ENCODE peak calls at places on chromosomes 11 and 22, in seven cellular contexts. F is heart left ventricle, G is AG09319, R is cardiac fibroblast, X is kidney, J is SK-N-SH, Q is lower lobe of right lung. Y is an unnamed sample.

GRCh38 chr11:520428-521178 is 13.6 kb upstream of the RNH1 start:
- DNase-seq in F (no peak), J (no peak), Q (peak; percentile 50), R (no peak), X (peak; percentile 74), G (no peak), Y (no peak)

GRCh38 chr22:45677060-45677459 is 5.4 kb downstream of the ATXN10 start:
- DNase-seq in Q (no peak), X (no peak), R (no peak), G (no peak), F (no peak), J (no peak), Y (no peak)

GRCh38 chr22:43897751-43898261 is 6.0 kb upstream of the PNPLA5 start:
- DNase-seq in X (no peak), G (no peak), Q (no peak), J (no peak), F (no peak), R (peak; percentile 56), Y (no peak)

GRCh38 chr22:50269573-50270301 is 443 bp downstream of the MAPK11 start:
- DNase-seq in Q (no peak), G (no peak), F (peak; percentile 60), X (no peak), J (peak; percentile 90), R (peak; percentile 32), Y (no peak)

GRCh38 chr22:16131918-16132317 is 442.1 kb downstream of the POTEH start:
- DNase-seq in Q (no peak), R (no peak), G (no peak), J (no peak), F (no peak), X (peak; percentile 66), Y (no peak)

GRCh38 chr22:23285734-23286133 is 105.4 kb downstream of the BCR start:
- DNase-seq in G (no peak), J (no peak), R (peak; percentile 28), Q (no peak), F (no peak), X (peak; percentile 48), Y (no peak)

GRCh38 chr11:115673720-115674119 is 169.5 kb upstream of the CADM1 start:
- DNase-seq in X (no peak), F (no peak), Q (no peak), R (no peak), J (no peak), G (no peak), Y (no peak)

GRCh38 chr11:88303037-88303436 is 34.5 kb downstream of the CTSC start:
- DNase-seq in J (no peak), X (no peak), G (no peak), Q (no peak), R (no peak), F (no peak), Y (no peak)

GRCh38 chr11:100630898-100631297 is 56.2 kb upstream of the ARHGAP42 start:
- DNase-seq in R (no peak), F (no peak), Q (no peak), J (no peak), X (no peak), G (no peak), Y (no peak)

GRCh38 chr11:87445002-87445401 is 407.3 kb downstream of the TMEM135 start:
- DNase-seq in Q (no peak), G (no peak), F (no peak), J (no peak), R (peak; percentile 78), X (no peak), Y (no peak)

GRCh38 chr11:17930544-17931144 is 82.2 kb downstream of the SERGEF start:
- DNase-seq in Q (no peak), R (no peak), F (no peak), J (no peak), X (no peak), G (no peak), Y (no peak)

GRCh38 chr11:17929171-17929570 is 83.7 kb downstream of the SERGEF start:
- DNase-seq in Q (no peak), F (no peak), X (no peak), J (no peak), G (no peak), R (no peak), Y (no peak)

GRCh38 chr11:17932472-17932871 is 80.4 kb downstream of the SERGEF start:
- DNase-seq in J (no peak), X (no peak), G (no peak), F (no peak), R (no peak), Q (no peak), Y (no peak)

GRCh38 chr11:17933710-17934109 is 79.1 kb downstream of the SERGEF start:
- DNase-seq in Q (no peak), F (no peak), R (no peak), G (no peak), X (no peak), J (no peak), Y (no peak)

DNA sequence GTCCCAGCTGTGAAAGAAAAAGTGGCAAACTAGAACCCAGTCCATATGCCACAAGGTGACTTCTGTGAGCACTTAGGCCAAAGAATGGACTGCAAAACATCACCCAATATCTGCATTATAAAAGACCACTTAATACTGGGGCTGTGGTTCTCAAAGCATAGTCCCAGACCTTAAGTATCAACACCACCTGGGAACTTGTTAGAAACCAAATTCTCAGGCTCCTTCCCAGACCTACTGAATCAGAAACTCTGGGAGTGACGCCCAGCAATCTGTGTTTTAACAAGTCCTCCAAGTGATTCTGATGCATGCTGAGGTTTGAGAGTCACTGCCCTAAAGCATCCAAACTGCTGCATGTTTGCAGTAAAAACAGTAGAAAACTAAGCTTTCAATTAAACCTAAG is 81.3 kb downstream of the SERGEF start:
- DNase-seq in R (no peak), F (no peak), G (no peak), X (no peak), Q (no peak), J (no peak), Y (no peak)
- TF ChIP-seq CTCF in R (no peak), F (no peak), G (no peak), X (no peak), Q (no peak), J (no peak), Y (no peak)

GRCh38 chr11:119015054-119015611 is 3.0 kb downstream of the RPS25 start:
- DNase-seq in J (no peak), R (no peak), F (no peak), G (no peak), X (no peak), Q (no peak), Y (no peak)

GRCh38 chr11:119014209-119014924 is 3.8 kb downstream of the RPS25 start:
- DNase-seq in J (no peak), F (no peak), G (no peak), Q (no peak), X (no peak), R (no peak), Y (no peak)

GRCh38 chr11:119019996-119020395 is 1.4 kb downstream of the TRAPPC4 start:
- DNase-seq in J (no peak), R (no peak), Q (no peak), F (no peak), X (no peak), G (no peak), Y (no peak)

GRCh38 chr11:119016216-119017009 is 1.7 kb downstream of the RPS25 start:
- DNase-seq in X (no peak), R (no peak), G (no peak), F (no peak), J (no peak), Q (no peak), Y (no peak)

GRCh38 chr11:119018074-119018938 is at the start of the genes RPS25 and TRAPPC4:
- DNase-seq in J (peak; percentile 92), X (peak; percentile 98), G (peak; percentile 79), R (peak; percentile 96), F (peak; percentile 96), Q (peak; percentile 97), Y (peak; percentile 84)
- TF ChIP-seq CTCF in J (no peak), X (no peak), G (no peak), R (no peak), F (no peak), Q (no peak), Y (no peak)

GRCh38 chr11:61578819-61579218 is 2.1 kb downstream of the SYT7 start:
- DNase-seq in R (no peak), F (no peak), G (no peak), X (no peak), Q (no peak), J (no peak), Y (no peak)

GRCh38 chr11:61581931-61582330 is 1.1 kb upstream of the SYT7 start:
- DNase-seq in F (no peak), R (no peak), X (no peak), J (no peak), Q (no peak), G (no peak), Y (no peak)

GRCh38 chr11:61579398-61580291 is 1.2 kb downstream of the SYT7 start:
- DNase-seq in F (no peak), Q (no peak), R (no peak), X (no peak), J (no peak), G (no peak), Y (no peak)

GRCh38 chr11:61581030-61581928 is at the start of gene SYT7:
- DNase-seq in G (peak; percentile 95), Q (peak; percentile 95), J (peak; percentile 97), R (peak; percentile 98), X (peak; percentile 98), F (peak; percentile 97), Y (peak; percentile 100)

DNA sequence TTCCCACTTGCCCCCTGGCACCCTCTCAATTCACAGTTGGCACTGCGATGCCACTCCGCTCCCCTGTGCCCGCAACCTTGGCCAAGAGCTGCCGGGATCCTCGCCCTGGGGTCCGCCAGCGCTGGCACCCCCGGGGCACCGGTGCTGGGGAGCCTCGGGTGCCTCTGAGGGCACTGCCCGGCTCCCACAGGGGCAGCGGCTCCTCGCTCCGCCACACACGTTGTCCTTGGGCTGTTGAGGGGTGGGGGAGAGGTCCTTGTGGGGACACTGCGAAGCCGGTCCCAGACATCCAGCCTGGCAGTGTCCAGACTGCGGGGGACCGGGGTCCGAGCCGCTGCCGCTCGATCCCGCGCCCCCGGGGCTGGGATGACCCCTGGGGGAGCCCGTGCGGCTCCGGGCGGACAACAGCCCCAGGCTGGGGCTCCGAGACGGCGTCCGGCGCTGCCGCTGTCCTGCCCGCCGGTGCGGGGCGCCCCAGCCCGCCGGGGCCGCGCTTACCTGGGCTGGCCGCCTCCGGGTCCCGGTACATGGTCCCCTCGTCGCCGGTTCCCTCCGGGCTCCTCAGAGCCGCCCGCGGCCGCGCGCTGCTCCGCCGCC is 486 bp downstream of the SYT7 start:
- DNase-seq in R (no peak), J (no peak), F (no peak), X (no peak), Q (no peak), G (no peak), Y (no peak)
- TF ChIP-seq CTCF in R (no peak), J (no peak), F (no peak), X (no peak), Q (peak; percentile 27), G (no peak), Y (peak; percentile 7)

DNA sequence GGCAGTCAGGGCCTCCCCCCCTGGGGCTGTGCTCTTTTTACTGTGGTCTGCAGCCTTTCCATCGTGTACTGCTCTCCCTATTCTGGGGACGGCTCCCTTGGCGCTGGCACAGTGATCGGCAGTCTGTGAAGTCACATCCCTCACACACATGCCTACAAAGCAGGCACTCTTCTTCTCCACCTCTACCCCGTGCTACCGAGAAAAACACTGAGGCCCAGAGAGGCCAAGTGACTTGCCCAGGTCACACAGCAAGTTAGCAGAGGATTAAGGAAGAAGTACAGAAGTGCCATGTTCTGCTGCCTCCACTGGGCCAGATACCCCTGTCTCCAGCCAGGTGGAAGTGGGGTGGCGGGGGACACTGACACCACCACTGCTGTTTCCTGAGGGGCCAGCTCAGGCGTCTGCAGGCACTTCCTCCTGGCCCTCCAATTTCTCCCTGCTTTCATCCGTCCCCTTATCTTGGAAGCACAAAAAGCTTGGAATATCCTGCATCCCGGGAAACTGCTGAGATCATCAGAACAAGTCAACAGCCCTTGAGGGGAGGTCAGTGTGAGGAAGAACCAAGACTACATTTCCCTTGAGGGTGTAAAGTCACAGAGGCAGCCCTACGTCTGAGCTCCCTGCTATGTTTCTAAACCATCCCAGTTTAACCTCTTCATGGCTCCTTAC is 30.2 kb upstream of the KLHL35 start:
- DNase-seq in R (no peak), Q (peak; percentile 32), G (no peak), X (no peak), J (no peak), F (no peak), Y (no peak)
- TF ChIP-seq CTCF in R (no peak), Q (no peak), G (no peak), X (no peak), J (no peak), F (no peak), Y (no peak)

Y was measured in mesothelial cell of epicardium.